ENCODE peak calls at places on chromosomes 1 and 21, in seven cellular contexts. J is epithelial cell of esophagus; Y is lower lobe of right lung; B is CD8-positive, alpha-beta memory T cell; P is neural crest cell; L is memory B cell; E is GM06990. S is an unnamed sample.

GRCh38 chr21:37453350-37453749 is 86.8 kb downstream of the DYRK1A start:
- DNase-seq in E (no peak), L (no peak), B (no peak), Y (no peak), J (no peak), P (no peak), S (no peak)

GRCh38 chr21:28431527-28432200 is 561.0 kb downstream of the LTN1 start:
- DNase-seq in J (no peak), Y (no peak), P (no peak), L (no peak), B (no peak), E (no peak), S (no peak)

GRCh38 chr1:35190784-35191183 is 2.2 kb downstream of the SFPQ start:
- DNase-seq in Y (no peak), L (no peak), B (no peak), P (no peak), J (peak), E (no peak), S (no peak)

GRCh38 chr1:219498666-219499065 is 114.2 kb downstream of the ZC3H11B start:
- DNase-seq in Y (no peak), P (no peak), B (no peak), E (no peak), J (no peak), L (no peak), S (no peak)

GRCh38 chr1:46611691-46612221 is 4.9 kb downstream of the MOB3C start:
- DNase-seq in Y (no peak), E (no peak), L (no peak), P (no peak), B (no peak), J (peak), S (no peak)

GRCh38 chr1:58524353-58524945 is 22.1 kb downstream of the OMA1 start:
- DNase-seq in B (no peak), L (no peak), Y (no peak), E (no peak), P (no peak), J (no peak), S (no peak)

GRCh38 chr1:209162651-209163050 is 420.9 kb upstream of the CAMK1G start:
- DNase-seq in J (no peak), B (no peak), P (no peak), L (no peak), Y (no peak), E (no peak), S (no peak)

GRCh38 chr21:45895778-45896370 is 85.7 kb upstream of the COL6A1 start:
- DNase-seq in B (no peak), P (no peak), L (no peak), J (no peak), E (no peak), Y (peak), S (no peak)

GRCh38 chr1:12745992-12746323 is at the start of gene CFAP107:
- DNase-seq in L (no peak), J (no peak), E (no peak), Y (no peak), B (no peak), P (no peak), S (no peak)

GRCh38 chr1:202264300-202265075 is 70.9 kb downstream of the LGR6 start:
- DNase-seq in J (no peak), Y (no peak), B (no peak), P (no peak), L (no peak), E (no peak), S (no peak)

GRCh38 chr1:117268926-117269378 is 58.2 kb upstream of the VTCN1 start:
- DNase-seq in E (no peak), Y (no peak), J (peak), B (no peak), P (no peak), L (no peak), S (no peak)

GRCh38 chr1:66182551-66183178 is 351.3 kb upstream of the SGIP1 start:
- DNase-seq in J (peak), L (no peak), P (no peak), B (no peak), Y (no peak), E (no peak), S (no peak)

GRCh38 chr1:93346472-93346991 is 825 bp downstream of the DR1 start:
- DNase-seq in L (peak), Y (no peak), P (no peak), J (peak), B (peak), E (peak), S (peak)

GRCh38 chr1:167489581-167490340 is 28.6 kb downstream of the CD247 start:
- DNase-seq in B (no peak), P (peak), Y (no peak), E (no peak), J (no peak), L (no peak), S (no peak)

GRCh38 chr1:3221112-3222041 is 152.4 kb downstream of the PRDM16 start:
- DNase-seq in B (no peak), P (no peak), J (no peak), E (no peak), Y (no peak), L (no peak), S (no peak)

GRCh38 chr1:55531644-55532043 is 316.5 kb upstream of the USP24 start:
- DNase-seq in B (no peak), L (no peak), Y (no peak), P (no peak), E (no peak), J (peak), S (no peak)

GRCh38 chr1:92482404-92482664 is 4.4 kb downstream of the GFI1 start:
- DNase-seq in P (peak), E (no peak), L (no peak), Y (peak), B (no peak), J (no peak), S (no peak)

GRCh38 chr1:156894001-156894400 is 483 bp downstream of the PEAR1 start:
- DNase-seq in P (no peak), J (no peak), B (no peak), Y (peak), E (no peak), L (no peak), S (no peak)

GRCh38 chr1:2880812-2881295 is 79.4 kb upstream of the TTC34 start:
- DNase-seq in J (no peak), L (no peak), P (no peak), B (no peak), Y (no peak), E (no peak), S (no peak)

GRCh38 chr21:32328595-32328994 is 29.9 kb downstream of the MRAP start:
- DNase-seq in J (no peak), Y (no peak), E (no peak), B (no peak), P (no peak), L (no peak), S (no peak)

GRCh38 chr1:230303069-230303468 is 123.1 kb downstream of the PGBD5 start:
- DNase-seq in J (no peak), L (no peak), B (no peak), Y (no peak), E (no peak), P (no peak), S (no peak)

GRCh38 chr21:31909153-31909771 is 36.4 kb downstream of the HUNK start:
- DNase-seq in L (no peak), J (no peak), Y (no peak), E (no peak), B (no peak), P (no peak), S (no peak)

GRCh38 chr1:9038881-9039760 is 12.9 kb upstream of the SLC2A7 start:
- DNase-seq in L (no peak), E (no peak), J (no peak), B (no peak), Y (peak), P (no peak), S (no peak)

GRCh38 chr1:243799908-243800307 is 50.1 kb downstream of the AKT3 start:
- DNase-seq in J (no peak), E (no peak), P (no peak), L (no peak), Y (no peak), B (no peak), S (no peak)

GRCh38 chr1:27979151-27979858 is 19.5 kb downstream of the XKR8 start:
- DNase-seq in Y (no peak), E (no peak), J (peak), B (no peak), L (peak), P (no peak), S (peak)

GRCh38 chr1:151058682-151059341 is 610 bp downstream of the CDC42SE1 start:
- DNase-seq in P (no peak), L (no peak), J (peak), Y (peak), E (peak), B (no peak), S (no peak)

GRCh38 chr1:22815421-22816062 is 104.9 kb downstream of the EPHB2 start:
- DNase-seq in B (no peak), J (no peak), E (no peak), L (no peak), P (no peak), Y (no peak), S (no peak)

GRCh38 chr1:77847621-77848080 is 40.8 kb upstream of the NEXN start:
- DNase-seq in E (no peak), J (no peak), L (no peak), B (no peak), Y (no peak), P (no peak), S (no peak)

GRCh38 chr1:175493999-175494336 is 249.4 kb downstream of the TNR start:
- DNase-seq in E (no peak), J (no peak), Y (no peak), P (no peak), B (no peak), L (no peak), S (no peak)

GRCh38 chr1:154747380-154747779 is 122.7 kb downstream of the KCNN3 start:
- DNase-seq in L (no peak), J (no peak), Y (no peak), B (no peak), P (no peak), E (no peak), S (no peak)

GRCh38 chr1:44842763-44843655 is at the start of gene PTCH2:
- DNase-seq in J (peak), Y (peak), E (no peak), L (no peak), P (peak), B (no peak), S (peak)